ENCODE peak calls at places on chromosomes 3 and 15, in six cellular contexts. One of them, this sample, is unnamed.

GRCh38 chr3:42061711-42062408 is 29.3 kb upstream of the TRAK1 start:
- DNase-seq in transverse colon: peak; percentile 72
- DNase-seq in SK-N-SH: no peak
- DNase-seq in HepG2: no peak
- DNase-seq in stomach: peak; percentile 38
- DNase-seq in A549: peak; percentile 85
- DNase-seq in this sample: peak; percentile 63

GRCh38 chr3:177574232-177574856 is 377.1 kb upstream of the TBL1XR1 start:
- DNase-seq in stomach: peak; percentile 61
- DNase-seq in HepG2: peak; percentile 71
- DNase-seq in A549: peak; percentile 87
- DNase-seq in SK-N-SH: no peak
- DNase-seq in transverse colon: peak; percentile 59
- DNase-seq in this sample: no peak

GRCh38 chr3:190225186-190225692 is 97.0 kb downstream of the CLDN1 start:
- DNase-seq in stomach: no peak
- DNase-seq in SK-N-SH: peak; percentile 2
- DNase-seq in HepG2: peak; percentile 29
- DNase-seq in transverse colon: no peak
- DNase-seq in A549: peak; percentile 46
- DNase-seq in this sample: no peak

GRCh38 chr3:171374661-171375285 is 85.4 kb downstream of the TNIK start:
- DNase-seq in HepG2: no peak
- DNase-seq in A549: no peak
- DNase-seq in transverse colon: no peak
- DNase-seq in stomach: no peak
- DNase-seq in SK-N-SH: no peak
- DNase-seq in this sample: no peak

GRCh38 chr3:119481079-119481478 is 12.3 kb downstream of the POGLUT1 start:
- DNase-seq in SK-N-SH: no peak
- DNase-seq in transverse colon: no peak
- DNase-seq in HepG2: no peak
- DNase-seq in A549: no peak
- DNase-seq in stomach: no peak
- DNase-seq in this sample: no peak

GRCh38 chr3:98551754-98552153 is 20.0 kb downstream of the GPR15 start:
- DNase-seq in HepG2: no peak
- DNase-seq in stomach: no peak
- DNase-seq in transverse colon: no peak
- DNase-seq in SK-N-SH: no peak
- DNase-seq in A549: no peak
- DNase-seq in this sample: no peak

GRCh38 chr3:5051772-5052171 is 70.3 kb upstream of the ARL8B start:
- DNase-seq in transverse colon: no peak
- DNase-seq in A549: no peak
- DNase-seq in SK-N-SH: no peak
- DNase-seq in stomach: no peak
- DNase-seq in HepG2: no peak
- DNase-seq in this sample: no peak

GRCh38 chr15:90388462-90389182 is 580 bp downstream of the IQGAP1 start:
- DNase-seq in A549: peak; percentile 66
- DNase-seq in stomach: peak; percentile 58
- DNase-seq in transverse colon: peak; percentile 73
- DNase-seq in HepG2: peak; percentile 17
- DNase-seq in SK-N-SH: no peak
- DNase-seq in this sample: peak; percentile 48

GRCh38 chr3:21624514-21624913 is 126.5 kb downstream of the ZNF385D start:
- DNase-seq in A549: no peak
- DNase-seq in SK-N-SH: no peak
- DNase-seq in transverse colon: no peak
- DNase-seq in HepG2: no peak
- DNase-seq in stomach: no peak
- DNase-seq in this sample: peak; percentile 9

GRCh38 chr3:74271541-74271940 is 342.9 kb downstream of the CNTN3 start:
- DNase-seq in A549: no peak
- DNase-seq in HepG2: no peak
- DNase-seq in SK-N-SH: no peak
- DNase-seq in transverse colon: no peak
- DNase-seq in stomach: no peak
- DNase-seq in this sample: no peak

GRCh38 chr15:57861039-57861638 is 154.6 kb downstream of the POLR2M start:
- DNase-seq in stomach: no peak
- DNase-seq in A549: peak; percentile 74
- DNase-seq in HepG2: peak; percentile 50
- DNase-seq in transverse colon: no peak
- DNase-seq in SK-N-SH: peak; percentile 24
- DNase-seq in this sample: no peak

GRCh38 chr15:68644088-68644904 is 65.5 kb downstream of the CORO2B start:
- DNase-seq in stomach: no peak
- DNase-seq in HepG2: no peak
- DNase-seq in transverse colon: no peak
- DNase-seq in A549: peak; percentile 71
- DNase-seq in SK-N-SH: no peak
- DNase-seq in this sample: no peak

GRCh38 chr15:36797128-36797527 is 217.7 kb downstream of the CDIN1 start:
- DNase-seq in transverse colon: no peak
- DNase-seq in A549: peak; percentile 10
- DNase-seq in stomach: no peak
- DNase-seq in HepG2: no peak
- DNase-seq in SK-N-SH: no peak
- DNase-seq in this sample: no peak

GRCh38 chr3:30581982-30582381 is 24.4 kb upstream of the TGFBR2 start:
- DNase-seq in A549: no peak
- DNase-seq in SK-N-SH: no peak
- DNase-seq in HepG2: peak; percentile 53
- DNase-seq in stomach: no peak
- DNase-seq in transverse colon: no peak
- DNase-seq in this sample: no peak

GRCh38 chr3:30583973-30584372 is 22.4 kb upstream of the TGFBR2 start:
- DNase-seq in SK-N-SH: no peak
- DNase-seq in transverse colon: no peak
- DNase-seq in stomach: no peak
- DNase-seq in A549: no peak
- DNase-seq in HepG2: peak; percentile 94
- DNase-seq in this sample: no peak

GRCh38 chr3:30578479-30578878 is 27.9 kb upstream of the TGFBR2 start:
- DNase-seq in stomach: no peak
- DNase-seq in SK-N-SH: no peak
- DNase-seq in A549: peak; percentile 77
- DNase-seq in transverse colon: peak; percentile 50
- DNase-seq in HepG2: peak; percentile 61
- DNase-seq in this sample: peak; percentile 51

GRCh38 chr3:30578986-30579579 is 27.3 kb upstream of the TGFBR2 start:
- DNase-seq in A549: no peak
- DNase-seq in SK-N-SH: no peak
- DNase-seq in stomach: no peak
- DNase-seq in transverse colon: no peak
- DNase-seq in HepG2: no peak
- DNase-seq in this sample: no peak

GRCh38 chr3:30581067-30581585 is 25.3 kb upstream of the TGFBR2 start:
- DNase-seq in stomach: no peak
- DNase-seq in HepG2: no peak
- DNase-seq in A549: no peak
- DNase-seq in SK-N-SH: no peak
- DNase-seq in transverse colon: no peak
- DNase-seq in this sample: no peak
- H3K9me3 ChIP-seq in stomach: no peaks in the 10 kb centered on the region
- H3K9me3 ChIP-seq in HepG2: no peaks in the 10 kb centered on the region
- H3K9me3 ChIP-seq in A549: no peaks in the 10 kb centered on the region
- H3K9me3 ChIP-seq in SK-N-SH: no peaks in the 10 kb centered on the region
- H3K9me3 ChIP-seq in transverse colon: no peaks in the 10 kb centered on the region
- H3K9me3 ChIP-seq in this sample: no peaks in the 10 kb centered on the region

GRCh38 chr3:156404217-156404616 is 150.7 kb downstream of the SSR3 start:
- DNase-seq in A549: no peak
- DNase-seq in SK-N-SH: no peak
- DNase-seq in stomach: no peak
- DNase-seq in transverse colon: no peak
- DNase-seq in HepG2: no peak
- DNase-seq in this sample: no peak

GRCh38 chr3:156396851-156397250 is 158.1 kb downstream of the SSR3 start:
- DNase-seq in stomach: no peak
- DNase-seq in HepG2: no peak
- DNase-seq in A549: no peak
- DNase-seq in SK-N-SH: no peak
- DNase-seq in transverse colon: no peak
- DNase-seq in this sample: no peak

GRCh38 chr3:156400735-156401134 is 154.2 kb downstream of the SSR3 start:
- DNase-seq in stomach: no peak
- DNase-seq in HepG2: no peak
- DNase-seq in SK-N-SH: no peak
- DNase-seq in A549: no peak
- DNase-seq in transverse colon: no peak
- DNase-seq in this sample: no peak

GRCh38 chr3:156395961-156396700 is 158.8 kb downstream of the SSR3 start:
- DNase-seq in transverse colon: no peak
- DNase-seq in A549: no peak
- DNase-seq in SK-N-SH: no peak
- DNase-seq in stomach: no peak
- DNase-seq in HepG2: peak; percentile 1
- DNase-seq in this sample: no peak

GRCh38 chr3:156400062-156400461 is 154.9 kb downstream of the SSR3 start:
- DNase-seq in A549: no peak
- DNase-seq in transverse colon: no peak
- DNase-seq in stomach: no peak
- DNase-seq in HepG2: no peak
- DNase-seq in SK-N-SH: peak; percentile 66
- DNase-seq in this sample: no peak
- H3K27ac ChIP-seq in A549: no peak overlapping the region
- H3K27ac ChIP-seq in transverse colon: no peak overlapping the region
- H3K27ac ChIP-seq in stomach: no peak overlapping the region
- H3K27ac ChIP-seq in HepG2: no peak overlapping the region
- H3K27ac ChIP-seq in SK-N-SH: no peak overlapping the region
- H3K27ac ChIP-seq in this sample: no peak overlapping the region

GRCh38 chr15:84840741-84841429 is 23.7 kb downstream of the ALPK3 start:
- DNase-seq in stomach: peak; percentile 92
- DNase-seq in HepG2: peak; percentile 51
- DNase-seq in A549: peak; percentile 73
- DNase-seq in transverse colon: peak; percentile 64
- DNase-seq in SK-N-SH: peak; percentile 60
- DNase-seq in this sample: no peak
- TF ChIP-seq EP300 in stomach: peak; percentile 95
- TF ChIP-seq EP300 in HepG2: no peak
- TF ChIP-seq EP300 in A549: no peak
- TF ChIP-seq EP300 in transverse colon: peak; percentile 84
- TF ChIP-seq EP300 in SK-N-SH: no peak
- TF ChIP-seq EP300 in this sample: peak; percentile 71

DNA sequence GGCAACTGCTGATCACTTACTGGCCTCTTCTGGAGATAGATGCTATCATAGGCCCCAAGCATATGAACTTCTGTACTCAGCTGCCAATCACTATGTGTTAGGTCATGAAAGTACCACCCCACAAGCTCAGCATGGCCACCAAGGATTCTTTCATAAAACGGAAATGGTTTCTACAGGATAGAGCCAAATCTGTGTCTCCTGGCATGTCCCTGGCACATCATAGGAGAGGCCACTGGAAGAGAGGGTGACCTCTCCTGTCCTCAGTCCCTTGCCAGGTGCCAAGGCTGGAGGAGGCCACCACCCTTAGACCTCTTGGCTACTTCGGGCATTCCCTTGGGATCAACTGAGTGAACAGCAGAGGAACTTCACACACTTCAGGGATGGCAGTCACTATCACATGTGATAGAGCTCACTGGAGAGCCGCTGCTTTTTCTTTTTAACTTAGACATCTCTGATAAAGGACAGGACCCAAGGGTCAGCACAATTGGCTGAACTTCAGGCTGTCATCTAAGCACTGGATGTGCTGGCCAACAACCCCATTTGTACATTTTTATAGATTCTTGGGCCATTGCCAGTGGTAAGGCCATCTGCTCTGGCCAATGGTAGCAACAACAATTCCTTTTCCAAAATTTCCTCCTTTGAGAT is 425.2 kb downstream of the SQOR start:
- DNase-seq in A549: no peak
- DNase-seq in HepG2: no peak
- DNase-seq in SK-N-SH: no peak
- DNase-seq in stomach: no peak
- DNase-seq in transverse colon: no peak
- DNase-seq in this sample: no peak
- H3K9me3 ChIP-seq in A549: no peaks in the 10 kb centered on the region
- H3K9me3 ChIP-seq in HepG2: peaks cover 85% of the 10 kb centered on the region
- H3K9me3 ChIP-seq in SK-N-SH: peaks cover 1% of the 10 kb centered on the region
- H3K9me3 ChIP-seq in stomach: no peaks in the 10 kb centered on the region
- H3K9me3 ChIP-seq in transverse colon: no peaks in the 10 kb centered on the region
- H3K9me3 ChIP-seq in this sample: no peaks in the 10 kb centered on the region

GRCh38 chr3:152392474-152392873 is 123.7 kb downstream of the MBNL1 start:
- DNase-seq in transverse colon: no peak
- DNase-seq in HepG2: no peak
- DNase-seq in SK-N-SH: no peak
- DNase-seq in stomach: no peak
- DNase-seq in A549: no peak
- DNase-seq in this sample: no peak

GRCh38 chr3:152388631-152389030 is 119.9 kb downstream of the MBNL1 start:
- DNase-seq in SK-N-SH: no peak
- DNase-seq in HepG2: no peak
- DNase-seq in stomach: no peak
- DNase-seq in transverse colon: no peak
- DNase-seq in A549: no peak
- DNase-seq in this sample: no peak

GRCh38 chr3:152391671-152392070 is 122.9 kb downstream of the MBNL1 start:
- DNase-seq in SK-N-SH: no peak
- DNase-seq in HepG2: no peak
- DNase-seq in stomach: no peak
- DNase-seq in A549: no peak
- DNase-seq in transverse colon: no peak
- DNase-seq in this sample: no peak

GRCh38 chr3:152390647-152391046 is 121.9 kb downstream of the MBNL1 start:
- DNase-seq in transverse colon: no peak
- DNase-seq in SK-N-SH: no peak
- DNase-seq in stomach: no peak
- DNase-seq in A549: no peak
- DNase-seq in HepG2: no peak
- DNase-seq in this sample: no peak

DNA sequence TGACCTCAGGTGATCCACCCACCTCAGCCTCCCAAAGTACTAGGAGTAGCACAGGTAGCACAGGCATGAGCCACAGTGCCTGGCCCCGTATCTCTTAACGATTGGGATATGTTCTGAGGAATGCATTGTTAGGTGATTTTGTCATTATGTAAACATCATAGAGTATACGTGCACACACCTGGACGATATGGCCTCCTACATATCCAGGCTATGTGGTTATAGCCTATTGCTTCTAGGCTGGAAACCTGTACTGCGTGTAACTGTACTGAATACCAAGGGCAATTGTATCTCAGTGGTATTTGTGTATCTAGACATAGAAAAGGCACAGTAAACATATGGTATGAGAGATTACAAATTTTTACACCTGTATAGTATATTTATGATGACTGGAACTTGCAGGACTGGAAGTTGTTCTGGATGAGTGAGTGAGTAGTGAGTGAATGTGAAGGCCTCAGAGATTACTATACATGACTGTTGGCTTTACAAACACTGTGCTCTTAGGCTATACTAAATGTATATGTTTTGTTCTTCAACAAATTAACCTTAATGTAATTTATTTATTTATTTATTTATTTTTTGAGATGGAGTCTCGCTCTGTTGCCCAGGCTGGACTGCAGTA is 120.7 kb downstream of the MBNL1 start:
- DNase-seq in SK-N-SH: no peak
- DNase-seq in HepG2: no peak
- DNase-seq in transverse colon: no peak
- DNase-seq in A549: no peak
- DNase-seq in stomach: no peak
- DNase-seq in this sample: no peak
- H3K27ac ChIP-seq in SK-N-SH: no peak overlapping the region
- H3K27ac ChIP-seq in HepG2: no peak overlapping the region
- H3K27ac ChIP-seq in transverse colon: peak overlapping the region; percentile 70
- H3K27ac ChIP-seq in A549: peak overlapping the region; percentile 39
- H3K27ac ChIP-seq in stomach: no peak overlapping the region
- H3K27ac ChIP-seq in this sample: no peak overlapping the region

This sample was measured in tibial nerve.